ENCODE peak calls at places on chromosomes 12 and 14, in six cellular contexts. U is upper lobe of right lung, L is GM13977, R is pancreas, O is nephron progenitor cell, H is neural crest cell. X is an unnamed sample.
A peak's percentile ranks its signal among the peaks of the same experiment; 100 is the strongest.

GRCh38 chr14:95382747-95383146 is 63.0 kb upstream of the CLMN start:
- DNase-seq in U (no peak), L (no peak), O (no peak), H (no peak), R (no peak), X (no peak)

GRCh38 chr14:96486705-96487104 is 15.5 kb upstream of the PAPOLA start:
- DNase-seq in H (no peak), L (no peak), O (no peak), R (no peak), U (no peak), X (no peak)

GRCh38 chr12:130192667-130193345 is 30.5 kb downstream of the FZD10 start:
- DNase-seq in U (no peak), R (no peak), L (no peak), O (no peak), H (no peak), X (no peak)

GRCh38 chr14:69711471-69712216 is 55.3 kb upstream of the SRSF5 start:
- DNase-seq in U (no peak), R (no peak), O (no peak), L (no peak), H (no peak), X (no peak)

GRCh38 chr14:58249611-58250010 is 5.0 kb downstream of the PSMA3 start:
- DNase-seq in R (no peak), L (no peak), H (no peak), O (no peak), U (no peak), X (no peak)

GRCh38 chr14:31954991-31955390 is 122.1 kb upstream of the ARHGAP5 start:
- DNase-seq in L (no peak), H (no peak), O (no peak), U (no peak), R (no peak), X (no peak)

GRCh38 chr12:122836027-122836921 is 1.0 kb downstream of the HIP1R start:
- DNase-seq in H (no peak), R (peak; percentile 44), U (no peak), L (peak; percentile 89), O (peak; percentile 36), X (peak; percentile 43)

GRCh38 chr12:131129839-131130238 is 176.1 kb downstream of the ADGRD1 start:
- DNase-seq in U (peak; percentile 40), H (no peak), R (no peak), O (no peak), L (no peak), X (no peak)

DNA sequence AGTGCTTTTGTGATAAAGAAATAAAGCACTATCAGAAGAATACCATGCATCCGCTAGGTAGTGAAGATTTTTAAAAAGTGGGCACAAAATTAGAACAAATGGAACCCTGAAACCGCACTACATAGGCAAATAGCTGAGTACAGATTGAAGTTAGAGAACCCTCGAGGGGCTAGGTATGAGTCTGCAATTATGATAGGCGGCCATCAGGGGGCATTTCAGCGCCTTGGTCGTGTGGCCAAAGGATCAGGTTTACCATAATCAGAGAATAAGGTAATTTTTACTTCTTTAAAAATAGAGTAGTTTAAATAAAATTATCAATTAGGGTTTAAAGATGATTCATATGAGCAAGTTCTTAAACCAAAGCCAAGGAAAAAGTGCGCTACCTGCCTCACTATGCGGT is 129.8 kb downstream of the TMX1 start:
- DNase-seq in H (no peak), O (no peak), R (no peak), L (peak; percentile 53), U (no peak), X (peak; percentile 5)
- TF ChIP-seq CTCF in H (peak; percentile 52), O (peak; percentile 17), R (no peak), L (peak; percentile 54), U (peak; percentile 46), X (peak; percentile 51)

DNA sequence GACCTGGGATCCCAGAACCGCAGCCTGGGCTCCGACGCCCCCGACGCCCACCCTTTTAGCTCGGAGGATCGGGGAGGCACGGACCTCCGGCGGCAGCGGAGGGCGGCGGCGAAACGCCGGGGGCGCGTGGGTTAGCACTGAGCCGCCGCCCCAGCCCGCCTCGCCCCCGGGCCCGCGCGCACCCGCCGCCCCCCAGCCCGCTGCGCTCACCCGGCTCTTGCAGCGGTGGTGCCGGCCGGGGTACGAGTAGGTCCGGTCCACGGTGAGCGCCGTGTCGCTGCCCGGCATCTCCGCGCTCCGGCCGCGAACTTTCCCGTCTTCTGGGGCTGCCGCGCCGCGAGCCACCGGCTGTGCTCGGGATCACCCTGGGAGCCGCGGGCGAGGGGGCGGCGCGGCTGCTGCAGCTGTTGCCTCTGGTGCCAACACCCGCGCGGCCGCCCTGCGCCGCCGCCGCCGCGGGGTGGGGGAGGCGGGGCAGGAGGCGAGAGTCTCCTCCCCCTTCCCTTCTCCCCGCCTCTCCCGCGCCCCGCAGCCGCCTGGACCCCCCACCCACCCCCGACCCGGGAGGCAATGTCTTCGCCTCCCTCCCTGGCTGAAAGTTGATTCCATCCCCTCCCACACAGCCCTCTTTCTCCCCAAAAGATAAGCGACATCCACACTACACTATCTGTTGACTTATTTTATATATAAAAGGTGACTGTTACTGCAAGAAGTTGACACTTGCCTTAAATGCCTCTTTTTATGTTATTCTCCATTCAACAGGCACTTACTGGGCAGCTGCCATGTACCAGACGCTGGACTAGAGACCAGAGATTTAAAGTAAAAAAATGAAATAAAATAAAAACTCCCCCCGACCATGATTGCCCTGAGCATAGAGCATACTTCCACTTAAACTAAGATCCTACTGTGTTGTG is at the start of gene TMCC3:
- DNase-seq in L (peak; percentile 81), U (peak; percentile 80), H (peak; percentile 41), R (peak; percentile 49), O (peak; percentile 75), X (peak; percentile 61)
- TF ChIP-seq CTCF in L (no peak), U (no peak), H (peak; percentile 10), R (no peak), O (no peak), X (no peak)

GRCh38 chr14:59788176-59788575 is 82.4 kb downstream of the RTN1 start:
- DNase-seq in O (no peak), L (no peak), U (no peak), H (no peak), R (no peak), X (no peak)

GRCh38 chr14:59787045-59787674 is 83.4 kb downstream of the RTN1 start:
- DNase-seq in R (no peak), H (no peak), O (no peak), U (no peak), L (no peak), X (no peak)
- TF ChIP-seq CTCF in R (no peak), H (no peak), O (no peak), U (no peak), L (no peak), X (no peak)

GRCh38 chr12:56943878-56944277 is 9.7 kb upstream of the SDR9C7 start:
- DNase-seq in R (no peak), U (no peak), H (no peak), L (no peak), O (no peak), X (no peak)

GRCh38 chr12:56935752-56936151 is 1.5 kb upstream of the SDR9C7 start:
- DNase-seq in L (no peak), U (no peak), R (no peak), O (no peak), H (no peak), X (no peak)

DNA sequence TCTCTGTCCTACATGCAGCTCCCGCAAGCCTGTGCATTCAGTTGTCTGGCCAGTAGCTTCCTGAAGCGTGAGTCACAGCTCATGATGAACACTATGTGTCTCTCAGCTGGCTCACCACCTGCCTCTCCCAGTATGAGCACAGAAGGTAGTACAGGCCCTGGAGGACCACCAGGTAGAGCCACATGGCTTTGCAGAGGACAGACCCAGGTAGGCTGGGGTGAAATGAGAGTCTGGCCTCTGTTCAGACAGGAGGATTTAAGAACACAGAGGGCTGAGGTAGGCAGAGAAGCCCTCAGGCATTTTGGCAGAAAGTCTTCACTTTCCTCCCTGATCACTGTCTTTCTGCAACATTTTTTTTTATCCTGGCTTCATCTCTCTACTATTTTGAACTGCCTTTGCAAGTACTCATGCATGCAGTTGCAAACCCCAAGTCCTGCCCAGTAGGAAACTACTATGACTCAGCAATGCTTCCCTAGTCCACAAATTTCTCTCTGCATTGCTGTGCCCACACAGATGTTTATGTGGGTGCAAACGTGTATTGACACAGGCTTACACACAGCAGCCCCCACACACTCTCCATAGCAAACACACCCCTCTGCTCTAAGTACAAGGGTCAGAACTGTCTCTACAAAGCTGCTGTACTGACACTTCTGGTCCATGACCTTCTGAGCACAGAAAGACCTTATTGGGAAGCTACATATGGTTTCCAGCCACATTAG is 7.2 kb upstream of the SDR9C7 start:
- DNase-seq in H (no peak), R (no peak), L (no peak), U (no peak), O (no peak), X (no peak)
- TF ChIP-seq CTCF in H (no peak), R (no peak), L (no peak), U (no peak), O (no peak), X (no peak)

GRCh38 chr12:47903927-47904646 is 707 bp downstream of the VDR start:
- DNase-seq in U (peak; percentile 78), L (no peak), R (peak; percentile 56), O (no peak), H (no peak), X (no peak)

GRCh38 chr12:47904647-47905312 is at the start of gene VDR:
- DNase-seq in L (peak; percentile 92), H (peak; percentile 43), O (peak; percentile 78), R (peak; percentile 89), U (peak; percentile 92), X (peak; percentile 66)

GRCh38 chr12:47907851-47908454 is 3.2 kb upstream of the VDR start:
- DNase-seq in U (no peak), O (no peak), L (no peak), H (no peak), R (no peak), X (no peak)

GRCh38 chr12:47903151-47903611 is 1.6 kb downstream of the VDR start:
- DNase-seq in R (peak; percentile 37), L (peak; percentile 43), U (no peak), H (no peak), O (no peak), X (no peak)

DNA sequence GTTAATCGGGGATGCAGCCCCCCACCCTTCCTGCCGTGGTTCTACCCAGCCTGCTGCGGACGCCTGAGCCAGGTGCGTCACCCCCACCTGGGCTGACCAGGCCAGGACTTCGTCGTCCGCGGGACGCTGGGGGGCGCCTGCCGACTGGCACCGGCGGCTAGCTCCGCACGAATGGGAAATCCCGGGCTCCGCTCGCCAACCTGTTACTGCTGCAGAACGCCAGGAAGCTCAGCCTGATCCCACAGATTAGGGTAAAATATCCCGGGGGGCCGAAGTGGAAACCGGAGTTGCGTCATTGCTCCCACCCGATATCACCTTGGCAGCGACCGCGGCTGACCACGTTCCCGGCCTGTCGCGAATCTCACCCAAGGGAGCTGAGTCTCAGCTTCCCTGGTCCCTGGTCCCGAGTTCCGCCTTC is 528 bp upstream of the VDR start:
- DNase-seq in O (peak; percentile 51), U (peak; percentile 89), H (no peak), L (no peak), R (peak; percentile 89), X (peak; percentile 36)
- TF ChIP-seq CTCF in O (peak; percentile 17), U (peak; percentile 48), H (peak; percentile 48), L (peak; percentile 60), R (peak; percentile 21), X (no peak)

GRCh38 chr12:14618990-14619389 is 51.3 kb upstream of the PLBD1 start:
- DNase-seq in O (no peak), R (no peak), H (no peak), L (no peak), U (no peak), X (no peak)
- TF ChIP-seq CTCF in O (no peak), R (no peak), H (peak; percentile 72), L (peak; percentile 6), U (peak; percentile 41), X (no peak)